ENCODE peak calls at places on chromosomes 11 and 22, in nine cellular contexts. One of them, this sample, is unnamed.

GRCh38 chr22:50688448-50688847 is 15.8 kb downstream of the SHANK3 start:
- DNase-seq in activated T-helper 1 cell treated with Interleukin-2 at 50 U/mL for 16 hours: no peak
- DNase-seq in SK-N-SH: no peak
- DNase-seq in NCI-H1105 treated with DMSO at 0.1 percent for 48 hours: no peak
- DNase-seq in AML-193: no peak
- DNase-seq in mesendoderm: no peak
- DNase-seq in cardiac fibroblast: no peak
- DNase-seq in spleen: peak; percentile 52
- DNase-seq in activated CD8-positive, alpha-beta memory T cell treated with anti-CD3 and anti-CD28 coated beads for 24 hours: no peak
- DNase-seq in this sample: no peak

GRCh38 chr11:122668562-122669090 is 13.1 kb downstream of the UBASH3B start:
- DNase-seq in activated T-helper 1 cell treated with Interleukin-2 at 50 U/mL for 16 hours: no peak
- DNase-seq in SK-N-SH: no peak
- DNase-seq in NCI-H1105 treated with DMSO at 0.1 percent for 48 hours: no peak
- DNase-seq in AML-193: no peak
- DNase-seq in mesendoderm: no peak
- DNase-seq in cardiac fibroblast: peak; percentile 95
- DNase-seq in spleen: no peak
- DNase-seq in activated CD8-positive, alpha-beta memory T cell treated with anti-CD3 and anti-CD28 coated beads for 24 hours: no peak
- DNase-seq in this sample: no peak

GRCh38 chr11:16000065-16000464 is 356.3 kb downstream of the SOX6 start:
- DNase-seq in activated T-helper 1 cell treated with Interleukin-2 at 50 U/mL for 16 hours: no peak
- DNase-seq in SK-N-SH: no peak
- DNase-seq in NCI-H1105 treated with DMSO at 0.1 percent for 48 hours: no peak
- DNase-seq in AML-193: no peak
- DNase-seq in mesendoderm: no peak
- DNase-seq in cardiac fibroblast: peak; percentile 84
- DNase-seq in spleen: no peak
- DNase-seq in activated CD8-positive, alpha-beta memory T cell treated with anti-CD3 and anti-CD28 coated beads for 24 hours: no peak
- DNase-seq in this sample: no peak

GRCh38 chr11:61198948-61199523 is 4.3 kb upstream of the PGA3 start:
- DNase-seq in activated T-helper 1 cell treated with Interleukin-2 at 50 U/mL for 16 hours: no peak
- DNase-seq in SK-N-SH: no peak
- DNase-seq in NCI-H1105 treated with DMSO at 0.1 percent for 48 hours: no peak
- DNase-seq in AML-193: no peak
- DNase-seq in mesendoderm: no peak
- DNase-seq in cardiac fibroblast: no peak
- DNase-seq in spleen: no peak
- DNase-seq in activated CD8-positive, alpha-beta memory T cell treated with anti-CD3 and anti-CD28 coated beads for 24 hours: no peak
- DNase-seq in this sample: no peak

GRCh38 chr11:35355102-35355749 is 64.1 kb downstream of the SLC1A2 start:
- DNase-seq in activated T-helper 1 cell treated with Interleukin-2 at 50 U/mL for 16 hours: no peak
- DNase-seq in SK-N-SH: no peak
- DNase-seq in NCI-H1105 treated with DMSO at 0.1 percent for 48 hours: no peak
- DNase-seq in AML-193: no peak
- DNase-seq in mesendoderm: no peak
- DNase-seq in cardiac fibroblast: no peak
- DNase-seq in spleen: no peak
- DNase-seq in activated CD8-positive, alpha-beta memory T cell treated with anti-CD3 and anti-CD28 coated beads for 24 hours: no peak
- DNase-seq in this sample: no peak

GRCh38 chr11:8532475-8532874 is 61.6 kb downstream of the STK33 start:
- DNase-seq in activated T-helper 1 cell treated with Interleukin-2 at 50 U/mL for 16 hours: no peak
- DNase-seq in SK-N-SH: no peak
- DNase-seq in NCI-H1105 treated with DMSO at 0.1 percent for 48 hours: no peak
- DNase-seq in AML-193: no peak
- DNase-seq in mesendoderm: no peak
- DNase-seq in cardiac fibroblast: no peak
- DNase-seq in spleen: no peak
- DNase-seq in activated CD8-positive, alpha-beta memory T cell treated with anti-CD3 and anti-CD28 coated beads for 24 hours: no peak
- DNase-seq in this sample: no peak

GRCh38 chr11:43130616-43131015 is 181.2 kb upstream of the API5 start:
- DNase-seq in activated T-helper 1 cell treated with Interleukin-2 at 50 U/mL for 16 hours: no peak
- DNase-seq in SK-N-SH: peak; percentile 34
- DNase-seq in NCI-H1105 treated with DMSO at 0.1 percent for 48 hours: peak; percentile 14
- DNase-seq in AML-193: no peak
- DNase-seq in mesendoderm: peak; percentile 81
- DNase-seq in cardiac fibroblast: no peak
- DNase-seq in spleen: no peak
- DNase-seq in activated CD8-positive, alpha-beta memory T cell treated with anti-CD3 and anti-CD28 coated beads for 24 hours: no peak
- DNase-seq in this sample: no peak

GRCh38 chr22:36340621-36341020 is 47.1 kb downstream of the MYH9 start:
- DNase-seq in activated T-helper 1 cell treated with Interleukin-2 at 50 U/mL for 16 hours: no peak
- DNase-seq in SK-N-SH: no peak
- DNase-seq in NCI-H1105 treated with DMSO at 0.1 percent for 48 hours: no peak
- DNase-seq in AML-193: no peak
- DNase-seq in mesendoderm: no peak
- DNase-seq in cardiac fibroblast: peak; percentile 40
- DNase-seq in spleen: no peak
- DNase-seq in activated CD8-positive, alpha-beta memory T cell treated with anti-CD3 and anti-CD28 coated beads for 24 hours: no peak
- DNase-seq in this sample: no peak

GRCh38 chr22:33806191-33806590 is 114.1 kb downstream of the LARGE1 start:
- DNase-seq in activated T-helper 1 cell treated with Interleukin-2 at 50 U/mL for 16 hours: no peak
- DNase-seq in SK-N-SH: no peak
- DNase-seq in NCI-H1105 treated with DMSO at 0.1 percent for 48 hours: no peak
- DNase-seq in AML-193: no peak
- DNase-seq in mesendoderm: no peak
- DNase-seq in cardiac fibroblast: no peak
- DNase-seq in spleen: no peak
- DNase-seq in activated CD8-positive, alpha-beta memory T cell treated with anti-CD3 and anti-CD28 coated beads for 24 hours: no peak
- DNase-seq in this sample: no peak

GRCh38 chr11:944711-945470 is 19.2 kb downstream of the AP2A2 start:
- DNase-seq in activated T-helper 1 cell treated with Interleukin-2 at 50 U/mL for 16 hours: no peak
- DNase-seq in SK-N-SH: no peak
- DNase-seq in NCI-H1105 treated with DMSO at 0.1 percent for 48 hours: no peak
- DNase-seq in AML-193: no peak
- DNase-seq in mesendoderm: peak; percentile 82
- DNase-seq in cardiac fibroblast: peak; percentile 15
- DNase-seq in spleen: no peak
- DNase-seq in activated CD8-positive, alpha-beta memory T cell treated with anti-CD3 and anti-CD28 coated beads for 24 hours: no peak
- DNase-seq in this sample: no peak

GRCh38 chr11:21785351-21785750 is 407.5 kb upstream of the ANO5 start:
- DNase-seq in activated T-helper 1 cell treated with Interleukin-2 at 50 U/mL for 16 hours: no peak
- DNase-seq in SK-N-SH: no peak
- DNase-seq in NCI-H1105 treated with DMSO at 0.1 percent for 48 hours: no peak
- DNase-seq in AML-193: no peak
- DNase-seq in mesendoderm: no peak
- DNase-seq in cardiac fibroblast: no peak
- DNase-seq in spleen: no peak
- DNase-seq in activated CD8-positive, alpha-beta memory T cell treated with anti-CD3 and anti-CD28 coated beads for 24 hours: no peak
- DNase-seq in this sample: no peak

GRCh38 chr22:38305481-38306448 is 11.5 kb downstream of the CSNK1E start:
- DNase-seq in activated T-helper 1 cell treated with Interleukin-2 at 50 U/mL for 16 hours: peak; percentile 9
- DNase-seq in SK-N-SH: no peak
- DNase-seq in NCI-H1105 treated with DMSO at 0.1 percent for 48 hours: peak; percentile 61
- DNase-seq in AML-193: no peak
- DNase-seq in mesendoderm: peak; percentile 77
- DNase-seq in cardiac fibroblast: peak; percentile 51
- DNase-seq in spleen: no peak
- DNase-seq in activated CD8-positive, alpha-beta memory T cell treated with anti-CD3 and anti-CD28 coated beads for 24 hours: no peak
- DNase-seq in this sample: peak; percentile 47

GRCh38 chr11:72010529-72011233 is 12.0 kb downstream of the IL18BP start:
- DNase-seq in activated T-helper 1 cell treated with Interleukin-2 at 50 U/mL for 16 hours: no peak
- DNase-seq in SK-N-SH: no peak
- DNase-seq in NCI-H1105 treated with DMSO at 0.1 percent for 48 hours: no peak
- DNase-seq in AML-193: no peak
- DNase-seq in mesendoderm: no peak
- DNase-seq in cardiac fibroblast: no peak
- DNase-seq in spleen: no peak
- DNase-seq in activated CD8-positive, alpha-beta memory T cell treated with anti-CD3 and anti-CD28 coated beads for 24 hours: peak; percentile 50
- DNase-seq in this sample: no peak

GRCh38 chr11:113874096-113874919 is 1.1 kb downstream of the USP28 start:
- DNase-seq in activated T-helper 1 cell treated with Interleukin-2 at 50 U/mL for 16 hours: no peak
- DNase-seq in SK-N-SH: no peak
- DNase-seq in NCI-H1105 treated with DMSO at 0.1 percent for 48 hours: peak; percentile 42
- DNase-seq in AML-193: no peak
- DNase-seq in mesendoderm: peak; percentile 49
- DNase-seq in cardiac fibroblast: peak; percentile 20
- DNase-seq in spleen: no peak
- DNase-seq in activated CD8-positive, alpha-beta memory T cell treated with anti-CD3 and anti-CD28 coated beads for 24 hours: no peak
- DNase-seq in this sample: no peak

GRCh38 chr22:27724181-27724580 is 77.4 kb downstream of the MN1 start:
- DNase-seq in activated T-helper 1 cell treated with Interleukin-2 at 50 U/mL for 16 hours: no peak
- DNase-seq in SK-N-SH: no peak
- DNase-seq in NCI-H1105 treated with DMSO at 0.1 percent for 48 hours: no peak
- DNase-seq in AML-193: no peak
- DNase-seq in mesendoderm: peak; percentile 53
- DNase-seq in cardiac fibroblast: no peak
- DNase-seq in spleen: no peak
- DNase-seq in activated CD8-positive, alpha-beta memory T cell treated with anti-CD3 and anti-CD28 coated beads for 24 hours: no peak
- DNase-seq in this sample: no peak

GRCh38 chr22:50260801-50261614 is 475 bp downstream of the MAPK12 start:
- DNase-seq in activated T-helper 1 cell treated with Interleukin-2 at 50 U/mL for 16 hours: no peak
- DNase-seq in SK-N-SH: peak; percentile 84
- DNase-seq in NCI-H1105 treated with DMSO at 0.1 percent for 48 hours: peak; percentile 23
- DNase-seq in AML-193: peak; percentile 16
- DNase-seq in mesendoderm: no peak
- DNase-seq in cardiac fibroblast: peak; percentile 71
- DNase-seq in spleen: no peak
- DNase-seq in activated CD8-positive, alpha-beta memory T cell treated with anti-CD3 and anti-CD28 coated beads for 24 hours: peak; percentile 75
- DNase-seq in this sample: no peak

This sample was measured in stimulated activated naive CD4-positive, alpha-beta T cell treated with Interleukin-2 at 50 U/mL for 16 hours.